ENCODE peak calls at places on chromosome 6, in five cellular contexts. R, Q, C, F and S are unnamed samples.

GRCh38 chr6:105459049-105459448 is 56.2 kb upstream of the PREP start:
- DNase-seq in R (no peak), Q (no peak), C (no peak), F (no peak), S (no peak)

GRCh38 chr6:4910060-4910746 is 93.6 kb downstream of the RPP40 start:
- DNase-seq in R (peak), Q (no peak), C (no peak), F (no peak), S (no peak)

GRCh38 chr6:137728386-137729349 is 138.4 kb upstream of the TNFAIP3 start:
- DNase-seq in R (no peak), Q (no peak), C (no peak), F (no peak), S (peak)

GRCh38 chr6:134373282-134373922 is 55.5 kb upstream of the SGK1 start:
- DNase-seq in R (peak), Q (no peak), C (no peak), F (no peak), S (no peak)

GRCh38 chr6:107713214-107713962 is 110.7 kb downstream of the SCML4 start:
- DNase-seq in R (no peak), Q (no peak), C (no peak), F (no peak), S (no peak)

GRCh38 chr6:36712816-36713215 is 15.2 kb downstream of the RAB44 start:
- DNase-seq in R (no peak), Q (no peak), C (no peak), F (no peak), S (no peak)

GRCh38 chr6:129102741-129103140 is 219.8 kb downstream of the LAMA2 start:
- DNase-seq in R (peak), Q (no peak), C (no peak), F (no peak), S (peak)

GRCh38 chr6:153790048-153790447 is 249.0 kb upstream of the OPRM1 start:
- DNase-seq in R (no peak), Q (no peak), C (no peak), F (no peak), S (no peak)

GRCh38 chr6:49987749-49988148 is 18.3 kb upstream of the DEFB113 start:
- DNase-seq in R (no peak), Q (no peak), C (no peak), F (no peak), S (no peak)

GRCh38 chr6:141097471-141097870 is 1035.3 kb upstream of the GJE1 start:
- DNase-seq in R (no peak), Q (no peak), C (no peak), F (no peak), S (no peak)

GRCh38 chr6:31652925-31653724 is 664 bp upstream of the BAG6 start:
- DNase-seq in R (peak), Q (peak), C (peak), F (peak), S (peak)

GRCh38 chr6:44451803-44452690 is 64.5 kb downstream of the CDC5L start:
- DNase-seq in R (no peak), Q (no peak), C (no peak), F (no peak), S (no peak)

GRCh38 chr6:37584654-37585522 is 85.2 kb upstream of the CCDC167 start:
- DNase-seq in R (no peak), Q (no peak), C (no peak), F (peak), S (no peak)

DNA sequence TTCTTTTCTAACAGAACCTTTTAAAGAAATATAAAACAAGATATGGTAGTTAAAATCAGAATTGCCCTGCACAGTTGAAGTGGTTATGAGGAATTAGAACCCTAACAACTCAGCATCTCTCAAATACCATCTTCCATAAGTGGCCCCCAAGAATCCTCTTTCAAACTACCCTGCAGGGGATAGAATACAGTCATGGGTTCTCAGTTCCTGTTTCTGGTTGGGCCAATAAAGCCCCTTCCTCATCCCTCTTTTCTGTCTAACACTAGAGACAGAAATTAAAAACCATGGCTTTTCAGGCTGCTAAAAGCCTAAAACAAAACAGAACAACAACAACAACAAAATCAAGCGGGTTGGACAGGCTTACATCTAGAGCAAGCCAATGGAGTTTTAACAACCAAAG is 6.7 kb upstream of the LCA5 start:
- DNase-seq in R (no peak), Q (no peak), C (no peak), F (no peak), S (no peak)
- H3K27ac ChIP-seq in R (peak), Q (peak), C (peak), F (peak), S (peak)

GRCh38 chr6:145643760-145644159 is 91.6 kb downstream of the EPM2A start:
- DNase-seq in R (no peak), Q (no peak), C (no peak), F (no peak), S (no peak)

GRCh38 chr6:145652572-145652971 is 82.7 kb downstream of the EPM2A start:
- DNase-seq in R (no peak), Q (no peak), C (no peak), F (no peak), S (no peak)

GRCh38 chr6:145648149-145648548 is 87.2 kb downstream of the EPM2A start:
- DNase-seq in R (no peak), Q (no peak), C (no peak), F (no peak), S (no peak)

GRCh38 chr6:145651988-145652387 is 83.3 kb downstream of the EPM2A start:
- DNase-seq in R (no peak), Q (no peak), C (no peak), F (no peak), S (no peak)

GRCh38 chr6:145647602-145648001 is 87.7 kb downstream of the EPM2A start:
- DNase-seq in R (no peak), Q (no peak), C (no peak), F (no peak), S (no peak)
- H3K27ac ChIP-seq in R (no peak), Q (no peak), C (no peak), F (no peak), S (no peak)

DNA sequence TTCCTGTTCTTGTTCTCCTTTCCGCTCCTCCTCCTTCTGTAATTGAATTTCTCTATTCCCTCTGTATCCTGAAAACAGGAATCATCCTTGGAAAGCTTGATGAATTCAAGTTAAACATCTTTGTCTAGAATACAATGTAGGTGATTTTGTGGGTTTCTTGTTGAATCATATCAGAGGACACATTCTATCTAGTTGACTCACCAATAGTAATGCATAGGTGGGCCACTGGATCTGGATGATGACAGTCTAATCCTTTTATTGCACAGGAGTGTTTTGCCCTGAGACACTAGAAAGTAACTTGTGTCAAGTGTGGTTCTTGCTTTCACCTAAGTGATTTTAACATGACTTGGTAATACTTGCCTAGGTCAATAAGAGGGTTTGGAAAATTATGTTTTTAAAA is 164.3 kb downstream of the RFPL4B start:
- DNase-seq in R (no peak), Q (no peak), C (no peak), F (no peak), S (no peak)
- H3K27ac ChIP-seq in R (no peak), Q (no peak), C (no peak), F (no peak), S (no peak)

DNA sequence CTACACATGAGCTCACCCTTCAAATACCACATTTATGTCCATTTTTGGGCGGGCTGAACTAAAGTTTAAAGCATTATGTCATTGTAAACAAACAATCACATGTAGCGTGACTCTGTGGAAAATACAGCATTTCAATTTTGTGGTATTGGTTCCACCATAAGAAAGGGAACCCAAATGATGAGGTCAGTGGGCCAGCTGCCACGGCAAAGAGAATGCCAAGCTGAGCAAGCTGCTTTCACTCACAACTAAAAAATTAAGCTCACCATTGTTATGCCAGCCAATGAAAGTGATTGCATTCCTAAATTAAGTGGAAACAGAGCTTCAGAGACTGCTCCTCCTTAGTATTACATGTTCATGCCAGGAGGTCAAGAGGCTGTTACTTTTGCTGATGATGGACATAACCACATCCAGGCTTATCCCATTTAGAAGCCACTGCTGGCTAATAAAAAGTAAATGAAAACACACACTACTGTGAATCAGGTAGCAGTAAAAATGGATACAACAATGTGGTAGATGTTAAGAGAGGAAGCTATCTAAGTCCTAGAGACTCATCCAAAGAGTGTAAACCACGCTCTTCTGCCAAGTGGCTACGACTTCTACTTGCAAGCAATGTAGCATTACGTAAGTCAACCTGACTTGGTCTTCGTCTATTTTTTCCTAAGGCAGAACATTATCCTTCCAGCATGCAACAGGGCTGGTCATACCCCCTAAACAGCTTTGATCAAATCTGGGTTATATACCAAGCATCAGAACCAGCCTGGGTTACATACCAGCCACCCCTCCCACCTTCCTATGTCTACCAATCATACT is 164.8 kb downstream of the BACH2 start:
- DNase-seq in R (no peak), Q (no peak), C (no peak), F (no peak), S (peak)
- H3K27ac ChIP-seq in R (no peak), Q (no peak), C (no peak), F (no peak), S (no peak)

GRCh38 chr6:140077712-140078551 is 703.5 kb upstream of the CITED2 start:
- DNase-seq in R (no peak), Q (no peak), C (no peak), F (no peak), S (no peak)
- H3K27ac ChIP-seq in R (peak), Q (peak), C (no peak), F (no peak), S (no peak)

GRCh38 chr6:27471365-27472115 is 1.4 kb downstream of the ZNF184 start:
- DNase-seq in R (no peak), Q (no peak), C (no peak), F (no peak), S (no peak)
- H3K27ac ChIP-seq in R (peak), Q (peak), C (peak), F (no peak), S (no peak)

GRCh38 chr6:40715501-40716403 is 128.6 kb upstream of the LRFN2 start:
- DNase-seq in R (no peak), Q (no peak), C (no peak), F (no peak), S (no peak)
- H3K27ac ChIP-seq in R (peak), Q (no peak), C (no peak), F (no peak), S (no peak)

DNA sequence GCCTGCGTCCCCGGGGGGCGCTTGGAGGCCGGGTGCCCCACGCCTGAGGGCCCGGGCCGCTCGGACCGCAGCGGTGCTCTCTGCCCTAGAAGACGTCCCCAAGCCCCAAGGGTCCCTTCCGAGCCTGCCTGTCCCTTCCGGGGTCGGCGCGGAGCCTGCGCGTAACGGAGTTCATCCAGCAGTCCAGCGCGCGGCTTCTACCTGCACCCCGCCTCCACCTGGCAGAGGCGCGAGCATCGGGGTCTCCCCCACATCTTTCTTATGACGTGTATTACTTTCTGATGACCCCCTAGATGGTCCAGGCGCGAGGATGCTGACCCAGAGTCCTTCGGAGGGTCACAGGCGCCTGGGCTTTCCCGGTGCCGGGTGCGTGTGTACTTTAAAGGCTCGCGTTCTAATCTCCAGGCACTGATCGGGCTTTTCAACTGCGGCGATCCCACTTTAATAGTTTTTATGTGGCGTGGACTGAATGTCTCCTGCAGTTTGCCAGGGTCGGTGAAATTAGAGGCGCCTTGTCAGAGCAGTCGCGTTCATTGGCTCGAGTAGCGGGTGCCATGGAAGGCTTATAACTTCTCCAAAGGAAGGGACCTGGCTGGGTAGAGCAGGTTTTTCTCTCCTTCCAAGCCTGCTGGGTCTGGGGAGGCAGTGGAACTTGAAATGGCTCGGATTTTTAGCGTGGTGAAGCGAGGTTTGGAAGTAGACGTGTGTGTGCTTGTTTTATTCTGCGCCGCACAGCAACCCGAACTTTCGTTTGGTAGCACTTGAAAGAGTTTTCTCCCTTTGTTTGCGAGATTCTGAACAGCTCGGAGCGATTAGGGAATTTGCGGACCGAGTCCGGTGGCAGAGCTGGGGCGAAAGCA is 974 bp downstream of the EYA4 start:
- DNase-seq in R (no peak), Q (no peak), C (peak), F (peak), S (no peak)
- H3K27ac ChIP-seq in R (no peak), Q (no peak), C (no peak), F (peak), S (peak)

DNA sequence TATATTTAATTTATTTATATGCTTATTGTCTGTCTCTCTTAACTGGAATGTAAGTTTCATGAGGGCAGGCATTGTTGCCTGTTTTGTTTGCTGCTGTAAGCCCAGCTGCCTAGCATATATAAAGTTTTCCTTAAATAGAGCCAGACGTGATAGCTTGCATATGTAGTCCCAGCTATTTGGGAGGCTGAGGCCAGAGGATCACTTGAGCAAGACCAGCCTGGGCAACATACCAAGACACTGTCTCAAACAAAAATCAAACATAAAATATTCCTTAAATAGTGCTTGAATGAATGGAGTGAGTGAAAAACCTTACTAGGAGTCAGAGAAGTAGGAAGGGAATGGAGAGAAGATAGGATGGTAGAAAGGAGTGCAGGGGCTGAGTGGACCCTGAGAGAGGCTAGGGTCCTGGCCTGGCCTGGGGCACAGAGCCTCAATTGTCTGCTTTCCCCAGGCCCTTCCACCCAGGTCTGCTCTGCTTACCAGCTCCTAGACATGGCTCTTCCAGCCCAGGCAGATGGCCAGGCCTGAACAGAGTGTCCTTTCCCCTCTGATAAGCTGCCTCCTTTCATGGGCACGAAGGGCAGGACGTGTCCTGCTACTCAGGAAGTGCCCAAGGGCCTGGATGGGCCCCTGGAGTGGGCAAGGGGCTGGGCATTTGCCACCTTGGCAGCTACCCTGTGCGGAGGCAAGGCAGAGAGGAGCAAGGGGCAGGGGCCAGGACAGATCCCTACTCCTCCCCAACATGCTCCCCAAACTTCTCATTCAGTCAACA is 17.7 kb upstream of the BAK1 start:
- DNase-seq in R (no peak), Q (no peak), C (no peak), F (no peak), S (peak)
- H3K27ac ChIP-seq in R (no peak), Q (no peak), C (no peak), F (no peak), S (peak)